ENCODE peak calls at places on chromosomes 12 and 14, in four cellular contexts. J is memory B cell; G is activated CD8-positive, alpha-beta memory T cell treated with anti-CD3 and anti-CD28 coated beads for 24 hours; S is AG09319. K is an unnamed sample.

GRCh38 chr14:73749706-73750105 is 35.5 kb upstream of the PNMA1 start:
- DNase-seq in G (peak), S (no peak), J (no peak), K (no peak)

GRCh38 chr14:24196071-24197061 is 1.1 kb upstream of the TM9SF1 start:
- DNase-seq in G (no peak), J (no peak), S (no peak), K (no peak)

GRCh38 chr12:109638735-109639134 is 65.1 kb downstream of the MVK start:
- DNase-seq in J (no peak), S (no peak), G (no peak), K (no peak)

GRCh38 chr12:39595923-39596322 is 23.7 kb downstream of the ABCD2 start:
- DNase-seq in G (no peak), S (no peak), J (no peak), K (no peak)

GRCh38 chr14:71141701-71142374 is 234.6 kb downstream of the PCNX1 start:
- DNase-seq in J (no peak), S (no peak), G (peak), K (no peak)

GRCh38 chr12:67364228-67364627 is 95.1 kb downstream of the CAND1 start:
- DNase-seq in G (no peak), S (no peak), J (no peak), K (no peak)

GRCh38 chr12:52360663-52361271 is 6.5 kb downstream of the KRT85 start:
- DNase-seq in J (no peak), S (no peak), G (no peak), K (no peak)

GRCh38 chr12:66423290-66423689 is 121.0 kb downstream of the HELB start:
- DNase-seq in G (no peak), J (no peak), S (no peak), K (no peak)

GRCh38 chr12:126493366-126494108 is 1428.3 kb downstream of the AACS start:
- DNase-seq in S (no peak), G (no peak), J (no peak), K (no peak)

GRCh38 chr14:53894456-53894855 is 62.2 kb downstream of the BMP4 start:
- DNase-seq in J (no peak), S (peak), G (no peak), K (no peak)

GRCh38 chr14:70832536-70833305 is 23.4 kb upstream of the MAP3K9 start:
- DNase-seq in S (no peak), J (no peak), G (no peak), K (no peak)

GRCh38 chr12:114841557-114842251 is 157.7 kb upstream of the TBX3 start:
- DNase-seq in J (no peak), G (no peak), S (no peak), K (no peak)

GRCh38 chr14:51019089-51019488 is 74.8 kb upstream of the PYGL start:
- DNase-seq in G (no peak), J (no peak), S (no peak), K (no peak)

GRCh38 chr14:65462411-65462810 is 49.9 kb downstream of the FUT8 start:
- DNase-seq in G (no peak), J (no peak), S (no peak), K (no peak)

GRCh38 chr12:42706331-42706730 is 116.8 kb upstream of the PRICKLE1 start:
- DNase-seq in S (no peak), G (no peak), J (no peak), K (no peak)

GRCh38 chr12:57621497-57622292 is 10.5 kb downstream of the ARHGEF25 start:
- DNase-seq in G (peak), S (no peak), J (peak), K (no peak)

GRCh38 chr12:2804390-2805145 is 7.9 kb upstream of the ITFG2 start:
- DNase-seq in J (no peak), S (no peak), G (no peak), K (no peak)

GRCh38 chr12:38385492-38385864 is 68.9 kb downstream of the ALG10B start:
- DNase-seq in G (no peak), S (no peak), J (no peak), K (no peak)

GRCh38 chr14:100471451-100472093 is 115.6 kb downstream of the BEGAIN start:
- DNase-seq in S (no peak), J (no peak), G (no peak), K (no peak)

GRCh38 chr14:97264516-97265230 is 467.5 kb downstream of the VRK1 start:
- DNase-seq in G (no peak), J (no peak), S (no peak), K (no peak)

GRCh38 chr14:96083667-96084320 is 44.6 kb downstream of the C14orf132 start:
- DNase-seq in G (no peak), S (no peak), J (no peak), K (no peak)

GRCh38 chr12:12486661-12487240 is 75.9 kb downstream of the DUSP16 start:
- DNase-seq in G (no peak), J (no peak), S (no peak), K (no peak)

GRCh38 chr14:35331605-35332516 is 39.7 kb downstream of the PSMA6 start:
- DNase-seq in G (peak), S (no peak), J (no peak), K (peak)

GRCh38 chr14:60092516-60092915 is 793 bp downstream of the PCNX4 start:
- DNase-seq in S (no peak), G (no peak), J (no peak), K (no peak)

GRCh38 chr14:72611956-72612500 is 281.9 kb downstream of the DPF3 start:
- DNase-seq in J (no peak), G (peak), S (no peak), K (no peak)

GRCh38 chr14:56199976-56200577 is 81.9 kb downstream of the PELI2 start:
- DNase-seq in G (no peak), J (no peak), S (no peak), K (no peak)

GRCh38 chr14:69848903-69849391 is 30.3 kb upstream of the SMOC1 start:
- DNase-seq in J (no peak), G (no peak), S (no peak), K (no peak)

GRCh38 chr14:71403673-71404072 is 496.4 kb downstream of the PCNX1 start:
- DNase-seq in J (no peak), S (no peak), G (no peak), K (no peak)

GRCh38 chr12:132710062-132710421 is 600 bp upstream of the PGAM5 start:
- DNase-seq in G (no peak), S (no peak), J (peak), K (no peak)

GRCh38 chr12:30858471-30858870 is 68.1 kb upstream of the TSPAN11 start:
- DNase-seq in J (no peak), S (no peak), G (no peak), K (peak)

K was measured in type B pancreatic cell.